ENCODE peak calls at places on chromosomes 7 and 10, in ten cellular contexts. E is neural progenitor cell, F is AG10803, X is colonic mucosa, Q is sigmoid colon, S is keratinocyte, W is AG04450, Y is type B pancreatic cell, Z is breast epithelium, K is Calu3. V is an unnamed sample.
A peak's percentile ranks its signal among the peaks of the same experiment; 100 is the strongest.

GRCh38 chr7:136359333-136359903 is 382.3 kb upstream of the MTPN start:
- DNase-seq in Z (no peak), E (no peak), Q (no peak), Y (no peak), S (no peak), K (no peak), F (no peak), W (no peak), X (no peak), V (no peak)

GRCh38 chr10:77036993-77037734 is 600.4 kb downstream of the KCNMA1 start:
- DNase-seq in E (peak; percentile 73), X (no peak), Y (no peak), F (no peak), S (no peak), W (no peak), K (no peak), Z (no peak), Q (no peak), V (no peak)

GRCh38 chr7:548401-548800 is 28.8 kb upstream of the PDGFA start:
- DNase-seq in F (no peak), S (no peak), X (no peak), E (no peak), W (no peak), Y (no peak), K (no peak), Z (no peak), Q (no peak), V (no peak)

GRCh38 chr7:44634839-44635591 is 28.6 kb downstream of the OGDH start:
- DNase-seq in E (no peak), X (peak; percentile 91), F (no peak), K (no peak), Q (no peak), Y (no peak), Z (no peak), S (no peak), W (no peak), V (no peak)

GRCh38 chr7:4831723-4832495 is 29.9 kb downstream of the PAPOLB start:
- DNase-seq in K (no peak), Q (no peak), Z (peak; percentile 49), E (no peak), W (no peak), S (no peak), Y (no peak), F (no peak), X (no peak), V (no peak)

GRCh38 chr10:15426558-15426957 is 55.5 kb upstream of the FAM171A1 start:
- DNase-seq in S (no peak), X (no peak), Q (no peak), K (no peak), Y (no peak), Z (no peak), F (no peak), W (no peak), E (no peak), V (no peak)

GRCh38 chr10:70197235-70197952 is 27.1 kb upstream of the SAR1A start:
- DNase-seq in Z (no peak), W (no peak), Q (no peak), S (no peak), F (no peak), K (no peak), Y (no peak), X (no peak), E (no peak), V (no peak)

GRCh38 chr7:139697031-139697430 is 80.8 kb downstream of the HIPK2 start:
- DNase-seq in X (peak; percentile 38), E (no peak), Z (no peak), Q (no peak), S (no peak), Y (no peak), F (no peak), W (no peak), K (no peak), V (no peak)

GRCh38 chr10:28663576-28664368 is 13.5 kb upstream of the BAMBI start:
- DNase-seq in X (peak; percentile 80), W (peak; percentile 73), E (peak; percentile 91), K (peak; percentile 80), F (peak; percentile 83), S (no peak), Y (peak; percentile 82), Z (peak; percentile 61), Q (peak; percentile 89), V (peak; percentile 90)

GRCh38 chr7:141014091-141014490 is 661 bp downstream of the MRPS33 start:
- DNase-seq in E (no peak), S (no peak), F (peak; percentile 55), X (peak; percentile 21), W (no peak), K (no peak), Z (no peak), Q (no peak), Y (no peak), V (no peak)

GRCh38 chr7:2670720-2671391 is 17.1 kb upstream of the AMZ1 start:
- DNase-seq in S (no peak), E (peak; percentile 86), Y (peak; percentile 77), Z (no peak), F (peak; percentile 54), K (peak; percentile 90), W (no peak), X (peak; percentile 72), Q (peak; percentile 78), V (peak; percentile 93)

GRCh38 chr10:6108631-6109443 is 20.0 kb downstream of the RBM17 start:
- DNase-seq in Q (no peak), Z (no peak), E (peak; percentile 69), Y (no peak), W (no peak), S (no peak), F (peak; percentile 46), X (peak; percentile 35), K (peak; percentile 27), V (no peak)

DNA sequence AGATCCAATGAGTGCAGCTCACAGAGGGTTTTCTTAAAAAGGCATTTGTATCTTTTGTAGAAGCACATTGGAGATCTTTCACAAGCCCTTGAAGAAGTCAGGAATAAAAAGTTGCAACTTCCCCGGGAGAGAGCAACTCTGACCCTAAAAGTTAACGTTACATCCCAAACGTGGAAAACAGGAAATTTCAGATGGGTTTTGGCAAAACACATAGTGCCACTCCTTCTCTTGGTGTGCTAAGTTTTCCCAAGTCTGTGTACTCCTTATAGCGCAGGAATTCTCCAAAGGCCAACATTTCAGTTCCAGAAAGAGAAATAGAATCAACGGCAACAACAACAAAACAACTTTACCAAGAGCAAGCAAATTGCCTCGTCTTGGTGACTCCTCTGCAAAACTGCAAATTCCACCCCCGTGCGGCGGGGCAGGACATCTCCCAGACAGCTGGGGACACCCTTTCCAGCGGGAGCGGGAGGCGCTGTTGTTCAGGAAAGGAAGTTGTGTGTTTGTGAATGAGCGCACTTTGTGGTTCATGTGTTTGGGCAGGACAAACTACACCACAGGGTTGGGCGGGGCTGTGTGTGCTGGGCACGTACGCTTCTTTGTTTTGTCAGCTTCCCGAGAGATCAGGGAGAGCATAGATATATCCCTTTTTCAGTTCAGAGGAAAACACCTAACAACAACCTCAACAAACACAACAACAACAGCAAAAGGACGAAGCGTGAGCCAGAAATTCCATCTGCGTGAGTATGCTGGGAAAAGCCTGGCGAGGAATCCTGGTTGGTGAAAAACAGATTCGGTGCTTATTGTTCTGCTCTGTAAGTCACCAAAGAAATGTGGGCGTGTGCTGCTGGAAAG is 294.7 kb upstream of the PITRM1 start:
- DNase-seq in Z (peak; percentile 86), Q (peak; percentile 88), K (peak; percentile 83), Y (no peak), E (peak; percentile 32), W (peak; percentile 91), S (peak; percentile 95), X (peak; percentile 68), F (peak; percentile 100), V (peak; percentile 85)
- TF ChIP-seq CTCF in Z (peak; percentile 56), Q (no peak), K (peak; percentile 61), Y (no peak), E (peak; percentile 25), W (no peak), S (peak; percentile 83), X (no peak), F (peak; percentile 63), V (no peak)

DNA sequence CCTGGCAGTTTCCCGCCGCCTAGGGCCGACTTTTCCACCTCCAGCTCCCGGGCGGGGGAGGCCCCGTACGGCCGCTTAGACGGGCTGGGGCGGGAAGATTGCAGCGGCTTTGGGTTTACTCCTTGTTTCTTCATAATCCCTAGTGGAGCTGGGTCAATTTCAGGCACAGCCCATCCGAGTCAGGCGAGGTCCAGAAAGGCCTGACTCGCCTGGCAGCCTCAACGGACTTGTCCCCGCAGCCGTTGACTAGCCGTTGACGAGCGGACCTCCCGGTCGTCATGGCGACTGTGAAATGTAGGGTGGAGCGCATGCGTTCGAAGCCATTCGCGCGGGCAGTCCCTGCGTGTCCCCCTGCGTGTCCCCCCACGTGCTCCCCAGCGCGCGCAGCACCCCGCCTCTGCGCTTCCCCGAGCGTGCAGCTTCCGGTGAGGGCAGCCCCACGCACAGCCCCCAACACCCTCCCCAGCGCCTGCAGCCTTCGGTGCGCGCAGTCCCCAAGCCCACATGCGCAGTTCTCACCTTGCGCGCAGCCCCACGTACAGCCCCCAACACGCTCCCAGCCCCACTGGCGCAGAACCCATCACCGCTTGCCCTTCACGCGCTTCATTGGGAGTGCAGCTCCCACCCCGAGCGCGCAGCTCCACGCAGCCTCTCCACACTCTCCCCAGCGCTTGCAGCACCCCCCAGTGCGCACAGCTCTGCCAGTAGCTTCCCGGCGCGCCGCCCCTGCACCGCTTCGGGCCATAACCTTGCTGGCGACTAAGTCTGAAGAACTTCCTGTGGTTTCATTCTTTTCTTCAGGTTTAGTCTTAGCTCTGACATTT is 67.8 kb downstream of the TBX20 start:
- DNase-seq in S (no peak), E (peak; percentile 74), Z (no peak), Q (peak; percentile 58), F (peak; percentile 13), W (no peak), X (no peak), K (peak; percentile 68), Y (peak; percentile 70), V (peak; percentile 65)
- TF ChIP-seq CTCF in S (no peak), E (peak; percentile 34), Z (no peak), Q (no peak), F (no peak), W (peak; percentile 22), X (no peak), K (peak; percentile 48), Y (no peak), V (no peak)

DNA sequence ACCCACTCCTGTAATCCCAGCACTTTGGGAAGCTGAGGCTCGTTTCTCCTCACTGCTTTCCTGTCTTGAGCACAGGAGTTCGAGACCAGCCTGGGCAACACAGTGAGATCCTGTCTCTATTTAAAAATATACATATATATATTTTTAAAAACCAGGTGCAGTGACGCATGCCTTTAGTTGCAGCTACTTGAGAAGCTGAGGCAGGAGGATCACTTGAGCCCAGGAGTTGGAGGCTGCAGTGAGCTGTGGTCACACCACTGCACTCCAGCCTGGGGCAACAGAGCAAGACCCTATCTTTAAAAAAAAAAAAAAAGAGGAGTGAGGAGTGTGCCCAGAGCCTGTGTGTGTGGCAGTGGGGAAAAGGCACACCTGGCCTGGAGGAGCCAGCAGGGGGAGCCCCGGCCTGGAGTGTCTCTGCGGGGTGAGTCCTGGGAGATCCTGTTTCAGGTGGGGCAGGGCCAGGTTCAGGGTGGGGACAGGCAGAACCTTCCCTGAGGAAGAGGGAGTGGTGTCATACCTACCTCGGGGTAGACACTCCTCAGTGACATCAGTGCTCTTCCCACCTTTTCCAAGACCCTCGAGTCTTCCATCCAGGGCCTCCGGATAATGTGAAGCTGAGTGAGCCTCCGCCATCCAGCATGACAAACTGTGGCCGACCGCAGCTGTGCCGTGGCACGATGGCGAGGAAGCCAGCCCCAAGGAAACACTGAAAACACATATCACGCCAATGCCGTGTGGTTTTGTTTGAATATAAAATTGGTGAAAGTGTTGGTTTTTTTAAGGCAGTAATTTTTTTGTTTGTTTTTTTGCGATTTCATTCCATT is 9.0 kb upstream of the ARPC1B start:
- DNase-seq in S (no peak), Z (no peak), Q (no peak), W (no peak), F (no peak), X (peak; percentile 82), K (peak; percentile 64), Y (no peak), E (peak; percentile 40), V (peak; percentile 92)
- TF ChIP-seq CTCF in S (peak; percentile 88), Z (no peak), Q (no peak), W (peak; percentile 44), F (peak; percentile 45), X (peak; percentile 67), K (peak; percentile 30), Y (peak; percentile 65), E (peak; percentile 51), V (peak; percentile 77)

GRCh38 chr10:128083191-128083895 is 42.9 kb downstream of the MKI67 start:
- DNase-seq in F (no peak), Q (peak; percentile 46), E (no peak), X (no peak), Y (no peak), W (no peak), K (no peak), S (no peak), Z (no peak), V (no peak)
- TF ChIP-seq CTCF in F (no peak), Q (no peak), E (no peak), X (no peak), Y (no peak), W (no peak), K (no peak), S (no peak), Z (no peak), V (no peak)

V was measured in spleen.